ENCODE peak calls at places on chromosomes 12 and 14, in seven cellular contexts. G is stimulated activated CD4-positive, alpha-beta T cell treated with anti-CD3 and anti-CD28 coated beads, Interleukin-15, amount 100 ng/mL, for 1 hour; B is IMR-90; P is SK-N-DZ; Z is lung microvascular endothelial cell; L is KBM-7; J is endothelial cell. R is an unnamed sample.

GRCh38 chr12:120978296-120979219 is at the start of gene HNF1A:
- DNase-seq in P (no peak), Z (no peak), L (no peak), B (no peak), J (no peak), G (no peak), R (no peak)

GRCh38 chr12:117441751-117442150 is 80.3 kb upstream of the NOS1 start:
- DNase-seq in L (no peak), Z (no peak), P (no peak), G (no peak), B (no peak), J (no peak), R (peak)

GRCh38 chr12:6788972-6789905 is at the start of gene CD4:
- DNase-seq in B (no peak), Z (no peak), L (peak), J (no peak), G (peak), P (no peak), R (no peak)

GRCh38 chr12:56633465-56634241 is 3.5 kb upstream of the BAZ2A start:
- DNase-seq in L (no peak), P (no peak), J (no peak), G (no peak), Z (no peak), B (no peak), R (no peak)

GRCh38 chr14:88380405-88380804 is 5.1 kb upstream of the SPATA7 start:
- DNase-seq in L (no peak), B (peak), J (no peak), Z (peak), P (peak), G (no peak), R (no peak)

GRCh38 chr14:92678766-92679165 is 69.7 kb downstream of the LGMN start:
- DNase-seq in J (no peak), Z (no peak), L (no peak), B (no peak), P (no peak), G (no peak), R (no peak)

GRCh38 chr14:35341454-35342159 is 49.4 kb downstream of the PSMA6 start:
- DNase-seq in P (peak), B (peak), G (no peak), J (no peak), L (peak), Z (peak), R (peak)

GRCh38 chr12:69688021-69688420 is 11.1 kb downstream of the BEST3 start:
- DNase-seq in B (peak), P (no peak), J (no peak), G (no peak), Z (peak), L (no peak), R (no peak)

GRCh38 chr14:33986804-33987203 is 35.9 kb upstream of the EGLN3 start:
- DNase-seq in Z (peak), J (no peak), L (no peak), B (peak), G (no peak), P (no peak), R (peak)

GRCh38 chr12:52636189-52636588 is 15.8 kb downstream of the KRT2 start:
- DNase-seq in G (no peak), L (no peak), B (no peak), Z (no peak), J (no peak), P (no peak), R (no peak)

GRCh38 chr14:61662437-61663311 is 32.6 kb upstream of the HIF1A start:
- DNase-seq in B (peak), J (no peak), P (peak), Z (peak), L (peak), G (no peak), R (no peak)

R was measured in fibroblast of the conjunctiva.